ENCODE peak calls at places on chromosomes 3 and 15, in six cellular contexts. H, U, K, M, Y and L are unnamed samples.

GRCh38 chr3:140344601-140345000 is 333.3 kb upstream of the TRIM42 start:
- DNase-seq in H (no peak), U (no peak), K (no peak), M (no peak), Y (no peak), L (no peak)

GRCh38 chr15:99305761-99306505 is 54.7 kb downstream of the LRRC28 start:
- DNase-seq in H (no peak), U (no peak), K (no peak), M (no peak), Y (no peak), L (no peak)

GRCh38 chr15:71679223-71680078 is 130.9 kb upstream of the NR2E3 start:
- DNase-seq in H (no peak), U (no peak), K (no peak), M (no peak), Y (no peak), L (no peak)

GRCh38 chr3:42020681-42021307 is 58.9 kb upstream of the ULK4 start:
- DNase-seq in H (no peak), U (no peak), K (no peak), M (no peak), Y (no peak), L (peak)

GRCh38 chr3:42036483-42036823 is 54.7 kb upstream of the TRAK1 start:
- DNase-seq in H (no peak), U (no peak), K (peak), M (no peak), Y (no peak), L (peak)

GRCh38 chr15:63071288-63071909 is 28.9 kb downstream of the TPM1 start:
- DNase-seq in H (no peak), U (no peak), K (no peak), M (no peak), Y (no peak), L (no peak)

GRCh38 chr3:72906154-72906553 is 18.3 kb downstream of the GXYLT2 start:
- DNase-seq in H (no peak), U (no peak), K (no peak), M (no peak), Y (no peak), L (no peak)

GRCh38 chr3:60755094-60755493 is 496.2 kb downstream of the FHIT start:
- DNase-seq in H (no peak), U (no peak), K (no peak), M (no peak), Y (no peak), L (peak)

GRCh38 chr15:94894056-94894455 is 662.7 kb downstream of the MCTP2 start:
- DNase-seq in H (no peak), U (no peak), K (no peak), M (no peak), Y (no peak), L (no peak)

GRCh38 chr3:197482001-197482400 is 73.8 kb downstream of the BDH1 start:
- DNase-seq in H (no peak), U (no peak), K (no peak), M (no peak), Y (no peak), L (no peak)

GRCh38 chr15:40272713-40273056 is 10.2 kb downstream of the ANKRD63 start:
- DNase-seq in H (no peak), U (no peak), K (no peak), M (no peak), Y (no peak), L (peak)

GRCh38 chr3:162224736-162225135 is 728.1 kb downstream of the OTOL1 start:
- DNase-seq in H (no peak), U (no peak), K (no peak), M (no peak), Y (no peak), L (no peak)

GRCh38 chr3:29186131-29186599 is 94.7 kb upstream of the RBMS3 start:
- DNase-seq in H (no peak), U (no peak), K (no peak), M (no peak), Y (no peak), L (no peak)

GRCh38 chr3:15805756-15806266 is 8.0 kb upstream of the ANKRD28 start:
- DNase-seq in H (no peak), U (no peak), K (no peak), M (peak), Y (no peak), L (peak)

GRCh38 chr15:73318463-73319351 is 50.1 kb downstream of the HCN4 start:
- DNase-seq in H (peak), U (no peak), K (no peak), M (no peak), Y (no peak), L (no peak)

GRCh38 chr3:31724681-31725080 is 192.0 kb downstream of the STT3B start:
- DNase-seq in H (no peak), U (no peak), K (no peak), M (peak), Y (no peak), L (peak)

GRCh38 chr3:122893282-122893681 is 98.4 kb downstream of the SLC49A4 start:
- DNase-seq in H (no peak), U (no peak), K (no peak), M (no peak), Y (no peak), L (no peak)

GRCh38 chr15:37109952-37110630 is 9.7 kb upstream of the MEIS2 start:
- DNase-seq in H (no peak), U (no peak), K (no peak), M (no peak), Y (no peak), L (no peak)

GRCh38 chr15:80120636-80121035 is 32.2 kb upstream of the FAH start:
- DNase-seq in H (no peak), U (no peak), K (no peak), M (no peak), Y (no peak), L (no peak)

GRCh38 chr3:6799264-6799915 is 61.5 kb upstream of the GRM7 start:
- DNase-seq in H (no peak), U (no peak), K (peak), M (peak), Y (no peak), L (peak)

GRCh38 chr3:43580181-43580580 is 41.6 kb downstream of the ANO10 start:
- DNase-seq in H (no peak), U (no peak), K (no peak), M (no peak), Y (no peak), L (no peak)

GRCh38 chr3:58613236-58614132 is 36.3 kb upstream of the FAM107A start:
- DNase-seq in H (no peak), U (no peak), K (no peak), M (no peak), Y (no peak), L (no peak)

GRCh38 chr3:64030741-64031140 is 7.4 kb upstream of the PSMD6 start:
- DNase-seq in H (peak), U (peak), K (peak), M (peak), Y (peak), L (peak)